ENCODE peak calls at places on chromosomes 3 and 15, in six cellular contexts. Y, X, W, U, G and J are unnamed samples.

GRCh38 chr3:149151843-149152242 is 22.4 kb downstream of the HPS3 start:
- DNase-seq in W (no peak), G (no peak), X (peak; percentile 76), Y (no peak), U (no peak), J (no peak)

GRCh38 chr15:92958105-92958504 is 58.0 kb downstream of the CHD2 start:
- DNase-seq in U (no peak), G (no peak), X (peak; percentile 39), W (no peak), Y (peak; percentile 6), J (peak; percentile 10)

GRCh38 chr3:12401208-12401607 is 83.1 kb upstream of the TSEN2 start:
- DNase-seq in W (no peak), G (no peak), Y (no peak), U (no peak), X (no peak), J (no peak)

GRCh38 chr15:68326711-68327412 is 49.3 kb downstream of the FEM1B start:
- DNase-seq in Y (no peak), G (no peak), X (no peak), U (no peak), W (no peak), J (no peak)

GRCh38 chr3:46705022-46705530 is 3.9 kb downstream of the TMIE start:
- DNase-seq in W (peak; percentile 85), X (peak; percentile 59), G (peak; percentile 45), Y (peak; percentile 44), U (peak; percentile 80), J (peak; percentile 34)

GRCh38 chr3:184952671-184953070 is 140.7 kb downstream of the VPS8 start:
- DNase-seq in G (no peak), W (no peak), U (no peak), X (peak; percentile 8), Y (no peak), J (no peak)

GRCh38 chr3:171565671-171566070 is 105.5 kb upstream of the TNIK start:
- DNase-seq in Y (no peak), U (no peak), G (no peak), X (peak; percentile 54), W (no peak), J (no peak)

GRCh38 chr3:159761826-159762225 is 226.8 kb upstream of the IL12A start:
- DNase-seq in X (no peak), U (no peak), G (no peak), Y (no peak), W (no peak), J (no peak)

GRCh38 chr3:127159547-127159946 is 33.4 kb upstream of the PRR23E start:
- DNase-seq in G (no peak), W (no peak), U (peak; percentile 91), Y (no peak), X (no peak), J (no peak)

GRCh38 chr3:204102-204501 is 7.5 kb downstream of the CHL1 start:
- DNase-seq in G (no peak), W (no peak), Y (no peak), X (no peak), U (no peak), J (no peak)
- H3K9me3 ChIP-seq in G (no peaks in the 10 kb centered on the region), W (no peaks in the 10 kb centered on the region), Y (no peaks in the 10 kb centered on the region), X (no peaks in the 10 kb centered on the region), U (no peaks in the 10 kb centered on the region), J (no peaks in the 10 kb centered on the region)

GRCh38 chr15:29136815-29137214 is 132.8 kb downstream of the NSMCE3 start:
- DNase-seq in U (no peak), G (no peak), Y (no peak), W (no peak), X (no peak), J (no peak)
- H3K9me3 ChIP-seq in U (no peaks in the 10 kb centered on the region), G (no peaks in the 10 kb centered on the region), Y (no peaks in the 10 kb centered on the region), W (no peaks in the 10 kb centered on the region), X (no peaks in the 10 kb centered on the region), J (no peaks in the 10 kb centered on the region)

GRCh38 chr15:58298883-58299282 is 132.9 kb upstream of the LIPC start:
- DNase-seq in G (no peak), X (no peak), U (no peak), Y (no peak), W (no peak), J (no peak)
- H3K9me3 ChIP-seq in G (no peaks in the 10 kb centered on the region), X (no peaks in the 10 kb centered on the region), U (peaks cover 5% of the 10 kb centered on the region), Y (no peaks in the 10 kb centered on the region), W (no peaks in the 10 kb centered on the region), J (no peaks in the 10 kb centered on the region)

DNA sequence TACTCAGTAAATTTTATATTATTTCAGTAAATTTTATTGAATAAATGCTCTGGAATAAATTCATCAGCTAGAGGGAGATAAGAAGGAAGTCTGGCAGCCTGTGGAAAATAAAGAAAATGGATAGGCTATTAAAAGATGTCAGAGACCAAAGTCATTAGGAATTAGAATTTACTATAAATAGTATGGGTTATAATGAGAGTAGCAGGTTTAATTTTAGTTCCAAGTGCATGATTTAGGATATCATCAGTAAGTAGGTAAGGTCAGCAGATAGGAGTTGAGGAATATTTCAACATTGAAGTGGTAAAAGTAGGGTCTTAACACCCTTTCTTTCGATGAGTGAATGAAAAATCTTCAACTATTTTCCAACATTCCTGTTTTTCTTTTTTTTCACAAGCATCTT is 64.6 kb downstream of the SNRPN start:
- DNase-seq in U (no peak), G (no peak), W (no peak), Y (no peak), X (no peak), J (no peak)
- H3K9me3 ChIP-seq in U (no peaks in the 10 kb centered on the region), G (peaks cover 17% of the 10 kb centered on the region), W (no peaks in the 10 kb centered on the region), Y (peaks cover 8% of the 10 kb centered on the region), X (no peaks in the 10 kb centered on the region), J (peaks cover 4% of the 10 kb centered on the region)

GRCh38 chr15:56228352-56228751 is 15.3 kb downstream of the RFX7 start:
- DNase-seq in X (no peak), Y (no peak), W (no peak), G (no peak), U (no peak), J (no peak)

GRCh38 chr15:56227315-56227714 is 16.4 kb downstream of the RFX7 start:
- DNase-seq in U (no peak), W (no peak), Y (no peak), G (no peak), X (no peak), J (no peak)

GRCh38 chr15:56222302-56222701 is 21.4 kb downstream of the RFX7 start:
- DNase-seq in W (no peak), X (no peak), U (no peak), Y (no peak), G (no peak), J (no peak)

GRCh38 chr15:56227780-56228179 is 15.9 kb downstream of the RFX7 start:
- DNase-seq in G (no peak), W (no peak), Y (no peak), X (no peak), U (no peak), J (no peak)

GRCh38 chr15:56225520-56225919 is 18.2 kb downstream of the RFX7 start:
- DNase-seq in G (no peak), W (no peak), Y (no peak), X (no peak), U (no peak), J (no peak)
- H3K9me3 ChIP-seq in G (peaks cover 8% of the 10 kb centered on the region), W (no peaks in the 10 kb centered on the region), Y (peaks cover 3% of the 10 kb centered on the region), X (peaks cover 7% of the 10 kb centered on the region), U (no peaks in the 10 kb centered on the region), J (peaks cover 12% of the 10 kb centered on the region)

DNA sequence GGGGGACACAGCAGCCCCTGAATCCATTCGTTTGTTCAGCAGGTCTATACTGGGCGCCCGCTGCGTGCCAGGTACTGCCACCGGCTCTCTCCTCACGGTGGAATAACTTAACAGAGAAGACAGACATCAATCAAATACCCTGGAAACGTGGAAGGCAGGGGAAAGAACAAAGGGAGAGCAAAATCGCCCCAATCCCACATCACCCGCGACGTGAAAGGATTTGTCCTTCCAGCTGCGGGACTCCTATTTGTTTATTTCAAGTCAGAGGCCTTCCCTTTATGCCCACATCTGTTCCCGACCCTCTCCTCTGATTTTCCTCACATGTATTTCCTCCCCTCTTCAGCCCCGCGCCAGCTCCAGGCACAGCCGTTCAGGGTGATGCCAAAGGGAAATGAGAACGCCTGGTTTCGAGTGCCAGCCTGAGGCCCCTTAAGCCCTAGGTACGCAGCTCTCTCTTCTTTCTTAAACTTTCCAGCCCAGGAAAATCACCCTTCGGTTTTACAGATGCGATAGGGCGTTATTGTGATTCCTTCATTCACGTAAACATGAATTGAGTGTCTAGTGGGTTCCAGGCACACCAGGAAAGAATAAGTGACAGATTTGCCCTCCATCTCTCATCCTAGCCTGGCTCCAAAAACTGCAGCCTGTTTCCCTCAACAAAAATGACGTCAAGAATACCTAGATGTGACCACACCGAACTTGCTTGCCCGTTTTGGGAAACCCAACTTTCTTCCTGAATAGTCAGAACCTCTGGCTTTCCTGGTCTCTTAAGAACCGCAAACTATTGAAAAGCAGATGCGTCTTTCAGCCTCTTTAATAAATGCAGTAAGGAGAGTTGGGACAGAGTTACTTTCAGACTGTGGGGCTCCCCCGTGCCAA is 885 bp upstream of the PROK2 start:
- DNase-seq in G (no peak), Y (no peak), X (no peak), W (no peak), U (no peak), J (no peak)
- H3K9me3 ChIP-seq in G (no peaks in the 10 kb centered on the region), Y (no peaks in the 10 kb centered on the region), X (no peaks in the 10 kb centered on the region), W (no peaks in the 10 kb centered on the region), U (no peaks in the 10 kb centered on the region), J (no peaks in the 10 kb centered on the region)